ENCODE peak calls at places on chromosomes 7 and 10, in four cellular contexts. R, X, T and L are unnamed samples.
A peak's percentile ranks its signal among the peaks of the same experiment; 100 is the strongest.

GRCh38 chr10:96466-96865 is 38.8 kb upstream of the ZMYND11 start:
- DNase-seq in R (no peak), X (no peak), T (no peak), L (no peak)

GRCh38 chr7:157612664-157613561 is 276.1 kb downstream of the DNAJB6 start:
- DNase-seq in R (no peak), X (no peak), T (no peak), L (no peak)

GRCh38 chr7:16801111-16801542 is 3.7 kb downstream of the AGR2 start:
- DNase-seq in R (peak; percentile 16), X (no peak), T (no peak), L (no peak)

GRCh38 chr7:51256916-51257315 is 59.7 kb downstream of the COBL start:
- DNase-seq in R (no peak), X (peak; percentile 1), T (no peak), L (no peak)

GRCh38 chr10:69124558-69125121 is 662 bp downstream of the VPS26A start:
- DNase-seq in R (no peak), X (peak; percentile 62), T (peak; percentile 36), L (peak; percentile 15)

GRCh38 chr7:51141451-51141971 is 175.1 kb downstream of the COBL start:
- DNase-seq in R (no peak), X (no peak), T (no peak), L (no peak)

GRCh38 chr7:100689230-100690135 is 4.6 kb downstream of the GIGYF1 start:
- DNase-seq in R (no peak), X (no peak), T (no peak), L (peak; percentile 50)

GRCh38 chr7:140696024-140696678 is 357 bp upstream of the NDUFB2 start:
- DNase-seq in R (no peak), X (peak; percentile 97), T (peak; percentile 97), L (peak; percentile 97)

GRCh38 chr7:88111136-88111748 is 108.6 kb downstream of the SRI start:
- DNase-seq in R (peak; percentile 13), X (no peak), T (no peak), L (no peak)

GRCh38 chr10:13722747-13723657 is 136.2 kb downstream of the PRPF18 start:
- DNase-seq in R (no peak), X (no peak), T (no peak), L (no peak)

GRCh38 chr10:82221750-82222149 is 346.8 kb downstream of the NRG3 start:
- DNase-seq in R (no peak), X (no peak), T (peak; percentile 11), L (no peak)

GRCh38 chr10:117934477-117934876 is 112.3 kb downstream of the RAB11FIP2 start:
- DNase-seq in R (peak; percentile 15), X (no peak), T (no peak), L (no peak)

GRCh38 chr7:134480730-134481129 is 21.8 kb upstream of the AKR1B1 start:
- DNase-seq in R (peak; percentile 71), X (no peak), T (no peak), L (no peak)

GRCh38 chr10:4807803-4808507 is 18.1 kb upstream of the AKR1E2 start:
- DNase-seq in R (no peak), X (no peak), T (no peak), L (no peak)